ENCODE peak calls at places on chromosome 5, in six cellular contexts. One of them, this sample, is unnamed.

GRCh38 chr5:28542968-28543367 is 1504.6 kb upstream of the CDH9 start:
- DNase-seq in neural crest cell: no peak
- DNase-seq in heart right ventricle: no peak
- DNase-seq in heart left ventricle: no peak
- DNase-seq in epithelial cell of esophagus: peak; percentile 87
- DNase-seq in Peyer's patch: no peak
- DNase-seq in this sample: no peak

GRCh38 chr5:122775713-122776084 is 819 bp downstream of the SNX2 start:
- DNase-seq in heart left ventricle: no peak
- DNase-seq in heart right ventricle: no peak
- DNase-seq in neural crest cell: no peak
- DNase-seq in epithelial cell of esophagus: no peak
- DNase-seq in Peyer's patch: no peak
- DNase-seq in this sample: no peak

GRCh38 chr5:170632266-170632984 is 128.6 kb downstream of the KCNIP1 start:
- DNase-seq in epithelial cell of esophagus: no peak
- DNase-seq in heart right ventricle: no peak
- DNase-seq in neural crest cell: peak; percentile 25
- DNase-seq in Peyer's patch: no peak
- DNase-seq in heart left ventricle: no peak
- DNase-seq in this sample: no peak

GRCh38 chr5:55072668-55073067 is 29.8 kb upstream of the GZMA start:
- DNase-seq in heart right ventricle: no peak
- DNase-seq in neural crest cell: no peak
- DNase-seq in heart left ventricle: no peak
- DNase-seq in Peyer's patch: no peak
- DNase-seq in epithelial cell of esophagus: no peak
- DNase-seq in this sample: no peak

GRCh38 chr5:58818515-58818914 is 235.6 kb downstream of the RAB3C start:
- DNase-seq in heart right ventricle: no peak
- DNase-seq in epithelial cell of esophagus: no peak
- DNase-seq in Peyer's patch: no peak
- DNase-seq in neural crest cell: no peak
- DNase-seq in heart left ventricle: no peak
- DNase-seq in this sample: no peak

GRCh38 chr5:176501333-176501732 is 35.9 kb downstream of the RNF44 start:
- DNase-seq in neural crest cell: no peak
- DNase-seq in Peyer's patch: no peak
- DNase-seq in heart right ventricle: no peak
- DNase-seq in epithelial cell of esophagus: peak; percentile 82
- DNase-seq in heart left ventricle: no peak
- DNase-seq in this sample: no peak

GRCh38 chr5:80745490-80745889 is 90.7 kb upstream of the DHFR start:
- DNase-seq in heart right ventricle: no peak
- DNase-seq in Peyer's patch: no peak
- DNase-seq in epithelial cell of esophagus: peak; percentile 75
- DNase-seq in neural crest cell: no peak
- DNase-seq in heart left ventricle: no peak
- DNase-seq in this sample: no peak

GRCh38 chr5:149995385-149996085 is 4.9 kb downstream of the TIGD6 start:
- DNase-seq in heart left ventricle: peak; percentile 34
- DNase-seq in Peyer's patch: no peak
- DNase-seq in heart right ventricle: no peak
- DNase-seq in epithelial cell of esophagus: no peak
- DNase-seq in neural crest cell: peak; percentile 5
- DNase-seq in this sample: no peak

GRCh38 chr5:1004598-1005361 is 3.8 kb upstream of the NKD2 start:
- DNase-seq in neural crest cell: peak; percentile 66
- DNase-seq in heart left ventricle: peak; percentile 92
- DNase-seq in epithelial cell of esophagus: peak; percentile 41
- DNase-seq in Peyer's patch: peak; percentile 28
- DNase-seq in heart right ventricle: peak; percentile 81
- DNase-seq in this sample: no peak

GRCh38 chr5:14734382-14734781 is 69.9 kb downstream of the OTULIN start:
- DNase-seq in heart right ventricle: no peak
- DNase-seq in epithelial cell of esophagus: no peak
- DNase-seq in heart left ventricle: no peak
- DNase-seq in neural crest cell: no peak
- DNase-seq in Peyer's patch: no peak
- DNase-seq in this sample: no peak

GRCh38 chr5:150021491-150022162 is 21.1 kb downstream of the HMGXB3 start:
- DNase-seq in Peyer's patch: no peak
- DNase-seq in heart right ventricle: peak; percentile 28
- DNase-seq in epithelial cell of esophagus: peak; percentile 93
- DNase-seq in neural crest cell: no peak
- DNase-seq in heart left ventricle: no peak
- DNase-seq in this sample: no peak

GRCh38 chr5:5523066-5523505 is 100.6 kb downstream of the ICE1 start:
- DNase-seq in heart right ventricle: no peak
- DNase-seq in neural crest cell: no peak
- DNase-seq in heart left ventricle: no peak
- DNase-seq in epithelial cell of esophagus: no peak
- DNase-seq in Peyer's patch: no peak
- DNase-seq in this sample: no peak

GRCh38 chr5:98940586-98940985 is 11.8 kb upstream of the CHD1 start:
- DNase-seq in heart right ventricle: peak; percentile 34
- DNase-seq in epithelial cell of esophagus: no peak
- DNase-seq in neural crest cell: no peak
- DNase-seq in heart left ventricle: no peak
- DNase-seq in Peyer's patch: no peak
- DNase-seq in this sample: no peak

DNA sequence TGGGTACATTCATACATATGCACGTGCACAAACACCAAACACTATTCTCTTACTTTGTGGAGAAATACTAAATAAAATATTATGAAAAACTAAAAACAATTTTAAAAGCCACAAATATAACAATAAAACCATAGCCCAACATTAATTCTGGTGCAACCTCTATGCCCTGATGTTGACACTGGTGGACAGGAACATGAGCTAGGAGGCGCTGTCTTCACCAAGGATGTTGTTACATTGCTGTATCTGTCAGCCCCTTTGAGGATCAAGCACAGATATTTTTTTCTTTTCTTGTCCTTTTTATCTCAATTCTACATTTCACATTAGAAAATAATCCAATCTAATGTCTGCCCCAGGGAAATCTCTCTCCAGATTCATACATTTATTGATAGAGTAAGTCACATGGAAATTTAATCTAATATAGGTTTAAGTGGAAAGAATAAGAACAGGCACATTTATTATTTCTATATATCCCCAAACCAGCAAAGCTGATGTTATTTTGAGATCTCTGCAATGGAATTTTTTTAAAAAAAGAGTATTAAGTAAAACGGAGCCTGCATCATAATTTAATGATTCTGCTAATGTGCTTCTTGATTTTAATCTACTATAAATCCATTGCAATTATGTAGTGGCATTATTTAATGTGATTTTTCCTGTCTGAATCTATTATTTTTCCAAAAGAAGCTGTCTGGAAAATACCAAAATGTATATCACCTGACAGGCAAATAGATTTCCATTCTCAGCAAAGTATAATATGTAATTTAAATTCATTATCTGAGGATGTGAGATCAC is 716.5 kb downstream of the MTRR start:
- DNase-seq in neural crest cell: no peak
- DNase-seq in heart left ventricle: no peak
- DNase-seq in heart right ventricle: no peak
- DNase-seq in epithelial cell of esophagus: no peak
- DNase-seq in Peyer's patch: no peak
- DNase-seq in this sample: no peak
- TF ChIP-seq CTCF in neural crest cell: peak; percentile 15
- TF ChIP-seq CTCF in heart left ventricle: no peak
- TF ChIP-seq CTCF in heart right ventricle: no peak
- TF ChIP-seq CTCF in epithelial cell of esophagus: no peak
- TF ChIP-seq CTCF in Peyer's patch: no peak
- TF ChIP-seq CTCF in this sample: no peak

DNA sequence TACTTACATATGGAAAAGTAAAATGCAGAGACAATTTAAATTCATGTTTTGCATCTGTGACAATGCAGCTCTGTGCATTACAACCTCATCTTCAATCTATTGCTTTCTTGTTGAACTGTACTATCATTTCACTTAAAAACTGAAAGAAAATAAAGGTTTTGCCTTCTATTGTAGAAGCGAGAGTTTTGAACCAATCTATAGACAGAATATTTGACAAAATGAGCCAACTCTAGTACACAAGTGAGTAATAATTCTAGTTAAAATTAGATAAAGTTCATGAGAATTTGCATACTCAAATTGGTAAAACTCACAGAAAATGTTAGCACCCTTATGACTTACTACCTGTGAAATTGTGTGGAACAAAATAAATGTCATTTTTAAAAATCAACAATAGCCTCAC is 123.7 kb downstream of the EDIL3 start:
- DNase-seq in heart left ventricle: no peak
- DNase-seq in heart right ventricle: no peak
- DNase-seq in Peyer's patch: no peak
- DNase-seq in neural crest cell: no peak
- DNase-seq in epithelial cell of esophagus: no peak
- DNase-seq in this sample: no peak
- TF ChIP-seq CTCF in heart left ventricle: no peak
- TF ChIP-seq CTCF in heart right ventricle: no peak
- TF ChIP-seq CTCF in Peyer's patch: no peak
- TF ChIP-seq CTCF in neural crest cell: no peak
- TF ChIP-seq CTCF in epithelial cell of esophagus: no peak
- TF ChIP-seq CTCF in this sample: no peak

GRCh38 chr5:7392401-7393024 is 3.4 kb upstream of the ADCY2 start:
- DNase-seq in neural crest cell: peak; percentile 41
- DNase-seq in epithelial cell of esophagus: peak; percentile 44
- DNase-seq in Peyer's patch: no peak
- DNase-seq in heart left ventricle: no peak
- DNase-seq in heart right ventricle: no peak
- DNase-seq in this sample: no peak
- TF ChIP-seq CTCF in neural crest cell: peak; percentile 74
- TF ChIP-seq CTCF in epithelial cell of esophagus: peak; percentile 68
- TF ChIP-seq CTCF in Peyer's patch: no peak
- TF ChIP-seq CTCF in heart left ventricle: peak; percentile 57
- TF ChIP-seq CTCF in heart right ventricle: peak; percentile 49
- TF ChIP-seq CTCF in this sample: no peak

DNA sequence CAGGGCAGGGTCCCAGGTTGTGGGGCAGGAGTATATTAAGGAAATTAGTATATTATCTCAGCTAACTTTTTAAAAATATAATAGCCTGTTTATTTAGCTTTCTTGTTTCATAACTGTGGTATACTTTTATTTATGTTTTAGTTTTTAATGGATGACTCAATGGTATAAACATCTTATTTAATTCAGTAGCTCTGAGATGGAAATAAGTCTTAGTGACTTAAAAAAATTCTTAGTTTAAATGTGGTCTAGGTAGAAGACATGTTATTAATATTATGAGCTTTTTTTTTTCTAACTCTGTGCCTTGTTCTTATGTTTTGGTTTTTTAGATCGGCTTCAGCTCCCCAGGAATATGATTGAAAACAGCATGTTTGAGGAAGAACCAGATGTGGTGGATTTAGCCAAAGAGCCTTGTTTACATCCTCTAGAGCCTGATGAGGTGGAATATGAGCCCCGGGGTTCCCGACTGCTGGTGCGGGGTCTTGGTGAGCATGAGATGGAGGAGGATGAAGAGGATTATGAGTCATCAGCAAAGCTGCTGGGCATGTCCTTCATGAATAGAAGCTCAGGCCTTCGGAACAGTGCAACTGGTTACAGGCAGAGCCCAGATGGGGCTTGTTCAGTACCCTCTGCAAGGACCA is 43.1 kb downstream of the LNPEP start:
- DNase-seq in heart right ventricle: no peak
- DNase-seq in Peyer's patch: no peak
- DNase-seq in epithelial cell of esophagus: no peak
- DNase-seq in heart left ventricle: no peak
- DNase-seq in neural crest cell: no peak
- DNase-seq in this sample: no peak
- TF ChIP-seq CTCF in heart right ventricle: no peak
- TF ChIP-seq CTCF in Peyer's patch: no peak
- TF ChIP-seq CTCF in epithelial cell of esophagus: no peak
- TF ChIP-seq CTCF in heart left ventricle: no peak
- TF ChIP-seq CTCF in neural crest cell: no peak
- TF ChIP-seq CTCF in this sample: no peak

GRCh38 chr5:38783011-38783551 is 62.7 kb upstream of the OSMR start:
- DNase-seq in neural crest cell: no peak
- DNase-seq in heart right ventricle: peak; percentile 38
- DNase-seq in epithelial cell of esophagus: peak; percentile 35
- DNase-seq in heart left ventricle: no peak
- DNase-seq in Peyer's patch: no peak
- DNase-seq in this sample: no peak
- TF ChIP-seq CTCF in neural crest cell: no peak
- TF ChIP-seq CTCF in heart right ventricle: no peak
- TF ChIP-seq CTCF in epithelial cell of esophagus: peak; percentile 7
- TF ChIP-seq CTCF in heart left ventricle: no peak
- TF ChIP-seq CTCF in Peyer's patch: no peak
- TF ChIP-seq CTCF in this sample: no peak

GRCh38 chr5:75667586-75667985 is 49.7 kb downstream of the POC5 start:
- DNase-seq in heart right ventricle: no peak
- DNase-seq in epithelial cell of esophagus: no peak
- DNase-seq in Peyer's patch: no peak
- DNase-seq in heart left ventricle: no peak
- DNase-seq in neural crest cell: no peak
- DNase-seq in this sample: no peak
- TF ChIP-seq CTCF in heart right ventricle: no peak
- TF ChIP-seq CTCF in epithelial cell of esophagus: no peak
- TF ChIP-seq CTCF in Peyer's patch: no peak
- TF ChIP-seq CTCF in heart left ventricle: peak; percentile 18
- TF ChIP-seq CTCF in neural crest cell: peak; percentile 17
- TF ChIP-seq CTCF in this sample: no peak

DNA sequence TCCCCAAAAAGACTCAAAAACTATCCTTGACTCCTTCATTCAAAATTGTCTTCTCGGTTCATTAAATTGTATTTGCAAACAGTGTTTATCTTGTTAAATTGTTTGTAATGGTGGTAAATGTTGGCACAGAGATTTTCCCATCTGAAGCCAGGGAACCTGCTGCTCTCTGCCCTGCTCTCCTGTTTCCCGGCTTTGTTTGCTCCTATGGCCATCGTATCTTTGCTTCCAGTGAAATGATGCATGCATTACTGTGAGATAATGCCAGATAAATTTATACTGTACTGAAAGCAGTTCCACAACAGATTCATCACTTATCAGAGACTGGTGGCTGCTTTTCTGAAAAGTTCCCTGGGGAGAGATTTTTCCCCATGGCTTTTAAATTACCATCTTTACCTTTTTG is 81.4 kb downstream of the CD180 start:
- DNase-seq in neural crest cell: no peak
- DNase-seq in heart left ventricle: no peak
- DNase-seq in Peyer's patch: no peak
- DNase-seq in heart right ventricle: no peak
- DNase-seq in epithelial cell of esophagus: no peak
- DNase-seq in this sample: no peak
- TF ChIP-seq CTCF in neural crest cell: no peak
- TF ChIP-seq CTCF in heart left ventricle: no peak
- TF ChIP-seq CTCF in Peyer's patch: no peak
- TF ChIP-seq CTCF in heart right ventricle: no peak
- TF ChIP-seq CTCF in epithelial cell of esophagus: no peak
- TF ChIP-seq CTCF in this sample: no peak

GRCh38 chr5:168314735-168315411 is 23.4 kb downstream of the WWC1 start:
- DNase-seq in epithelial cell of esophagus: peak; percentile 93
- DNase-seq in heart right ventricle: no peak
- DNase-seq in Peyer's patch: no peak
- DNase-seq in neural crest cell: no peak
- DNase-seq in heart left ventricle: no peak
- DNase-seq in this sample: no peak
- TF ChIP-seq CTCF in epithelial cell of esophagus: peak; percentile 13
- TF ChIP-seq CTCF in heart right ventricle: no peak
- TF ChIP-seq CTCF in Peyer's patch: no peak
- TF ChIP-seq CTCF in neural crest cell: peak; percentile 35
- TF ChIP-seq CTCF in heart left ventricle: no peak
- TF ChIP-seq CTCF in this sample: no peak

GRCh38 chr5:33379757-33380156 is 61.0 kb upstream of the TARS1 start:
- DNase-seq in neural crest cell: no peak
- DNase-seq in epithelial cell of esophagus: peak; percentile 43
- DNase-seq in heart right ventricle: no peak
- DNase-seq in heart left ventricle: no peak
- DNase-seq in Peyer's patch: no peak
- DNase-seq in this sample: no peak
- TF ChIP-seq CTCF in neural crest cell: peak; percentile 50
- TF ChIP-seq CTCF in epithelial cell of esophagus: peak; percentile 43
- TF ChIP-seq CTCF in heart right ventricle: peak; percentile 62
- TF ChIP-seq CTCF in heart left ventricle: peak; percentile 58
- TF ChIP-seq CTCF in Peyer's patch: no peak
- TF ChIP-seq CTCF in this sample: no peak